ENCODE peak calls at places on chromosomes 12 and 14, in ten cellular contexts. M, F, X, U, W, D, P, B, Z and E are unnamed samples.

GRCh38 chr12:94227066-94227465 is 78.7 kb downstream of the PLXNC1 start:
- DNase-seq in M (no peak), F (no peak), X (no peak), U (no peak), W (no peak), D (no peak), P (no peak), B (peak; percentile 80), Z (no peak), E (no peak)

GRCh38 chr12:72207756-72208155 is 64.4 kb upstream of the TRHDE start:
- DNase-seq in M (no peak), F (no peak), X (no peak), U (no peak), W (no peak), D (no peak), P (no peak), B (no peak), Z (no peak), E (no peak)

GRCh38 chr14:63853831-63854293 is 1.1 kb downstream of the SYNE2 start:
- DNase-seq in M (peak; percentile 74), F (peak; percentile 66), X (peak; percentile 61), U (peak; percentile 83), W (peak; percentile 79), D (peak; percentile 26), P (peak; percentile 62), B (no peak), Z (peak; percentile 65), E (no peak)

GRCh38 chr14:64841121-64841611 is 38.5 kb downstream of the SPTB start:
- DNase-seq in M (peak; percentile 58), F (no peak), X (no peak), U (no peak), W (no peak), D (no peak), P (peak; percentile 45), B (no peak), Z (peak; percentile 84), E (peak; percentile 39)

GRCh38 chr12:22731231-22731630 is 106.3 kb downstream of the ETNK1 start:
- DNase-seq in M (peak; percentile 13), F (no peak), X (no peak), U (no peak), W (no peak), D (no peak), P (no peak), B (no peak), Z (no peak), E (no peak)

GRCh38 chr14:63388766-63389431 is 70.2 kb upstream of the GPHB5 start:
- DNase-seq in M (peak; percentile 76), F (peak; percentile 69), X (peak; percentile 60), U (peak; percentile 30), W (peak; percentile 75), D (peak; percentile 53), P (peak; percentile 67), B (no peak), Z (peak; percentile 72), E (peak; percentile 31)

GRCh38 chr12:117686911-117687377 is 281.8 kb downstream of the KSR2 start:
- DNase-seq in M (peak; percentile 91), F (peak; percentile 18), X (peak; percentile 70), U (peak; percentile 22), W (no peak), D (no peak), P (no peak), B (no peak), Z (peak; percentile 74), E (no peak)

GRCh38 chr12:44296624-44297197 is 460.8 kb downstream of the TMEM117 start:
- DNase-seq in M (no peak), F (no peak), X (no peak), U (no peak), W (no peak), D (no peak), P (no peak), B (no peak), Z (no peak), E (no peak)

GRCh38 chr12:67802723-67803122 is 154.2 kb downstream of the DYRK2 start:
- DNase-seq in M (no peak), F (no peak), X (no peak), U (no peak), W (no peak), D (no peak), P (no peak), B (no peak), Z (no peak), E (no peak)

GRCh38 chr12:101945361-101946232 is 68.2 kb downstream of the DRAM1 start:
- DNase-seq in M (peak; percentile 55), F (no peak), X (no peak), U (peak; percentile 63), W (no peak), D (no peak), P (no peak), B (no peak), Z (no peak), E (no peak)

GRCh38 chr14:64722842-64723447 is 18.7 kb downstream of the PLEKHG3 start:
- DNase-seq in M (no peak), F (no peak), X (no peak), U (no peak), W (no peak), D (no peak), P (no peak), B (no peak), Z (peak; percentile 36), E (no peak)

GRCh38 chr14:102911991-102912761 is 10.3 kb upstream of the AMN start:
- DNase-seq in M (no peak), F (no peak), X (no peak), U (no peak), W (no peak), D (no peak), P (no peak), B (no peak), Z (peak; percentile 38), E (no peak)

GRCh38 chr14:74917646-74918081 is 5.4 kb downstream of the RPS6KL1 start:
- DNase-seq in M (no peak), F (no peak), X (peak; percentile 74), U (peak; percentile 77), W (peak; percentile 87), D (peak; percentile 80), P (no peak), B (no peak), Z (peak; percentile 89), E (no peak)

GRCh38 chr14:54435500-54435981 is 5.6 kb downstream of the CNIH1 start:
- DNase-seq in M (peak; percentile 81), F (no peak), X (no peak), U (no peak), W (no peak), D (no peak), P (no peak), B (no peak), Z (no peak), E (no peak)

GRCh38 chr12:104669057-104669770 is 212.5 kb downstream of the CHST11 start:
- DNase-seq in M (no peak), F (peak; percentile 71), X (no peak), U (peak; percentile 63), W (peak; percentile 83), D (peak; percentile 77), P (peak; percentile 62), B (no peak), Z (no peak), E (no peak)

GRCh38 chr14:97120204-97121120 is 323.3 kb downstream of the VRK1 start:
- DNase-seq in M (no peak), F (no peak), X (no peak), U (no peak), W (no peak), D (no peak), P (no peak), B (no peak), Z (no peak), E (no peak)

GRCh38 chr14:73785834-73786631 is 65.6 kb upstream of the PTGR2 start:
- DNase-seq in M (peak; percentile 96), F (peak; percentile 69), X (peak; percentile 88), U (peak; percentile 81), W (peak; percentile 83), D (peak; percentile 70), P (peak; percentile 60), B (peak; percentile 96), Z (peak; percentile 91), E (no peak)

GRCh38 chr14:51783765-51784164 is 76.6 kb upstream of the GNG2 start:
- DNase-seq in M (peak; percentile 84), F (no peak), X (no peak), U (no peak), W (no peak), D (no peak), P (no peak), B (no peak), Z (no peak), E (no peak)
- H3K4me1 ChIP-seq in M (peaks cover 19% of the 10 kb centered on the region), F (no peaks in the 10 kb centered on the region), X (peaks cover 6% of the 10 kb centered on the region), U (peaks cover 3% of the 10 kb centered on the region), W (no peaks in the 10 kb centered on the region), D (peaks cover 3% of the 10 kb centered on the region), P (no peaks in the 10 kb centered on the region), B (peaks cover 8% of the 10 kb centered on the region), Z (no peaks in the 10 kb centered on the region), E (no peaks in the 10 kb centered on the region)

DNA sequence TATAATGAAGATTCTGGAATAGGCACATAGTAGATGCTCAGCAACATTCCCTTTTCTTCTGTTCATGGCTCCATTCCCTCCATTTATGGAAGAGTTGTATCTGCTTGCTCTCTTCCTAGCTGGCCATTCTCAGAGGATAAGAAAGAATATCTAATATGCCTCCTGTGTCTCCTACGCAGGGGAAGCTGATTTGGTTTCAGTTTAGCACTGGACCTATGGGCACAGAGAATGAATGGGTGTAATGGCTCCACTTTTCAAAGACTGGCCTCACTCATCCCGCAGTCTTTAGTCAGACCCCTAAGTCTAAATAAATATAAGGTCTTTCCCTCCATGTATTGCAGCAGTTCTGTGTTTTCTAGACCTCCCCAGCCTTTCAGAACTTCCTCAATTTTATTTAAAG is 2.0 kb downstream of the PKP2 start:
- DNase-seq in M (no peak), F (no peak), X (no peak), U (no peak), W (no peak), D (no peak), P (peak; percentile 45), B (no peak), Z (no peak), E (no peak)
- H3K4me1 ChIP-seq in M (no peaks in the 10 kb centered on the region), F (no peaks in the 10 kb centered on the region), X (peaks cover 17% of the 10 kb centered on the region), U (no peaks in the 10 kb centered on the region), W (peaks cover 13% of the 10 kb centered on the region), D (peaks cover 18% of the 10 kb centered on the region), P (peaks cover 35% of the 10 kb centered on the region), B (peaks cover 14% of the 10 kb centered on the region), Z (no peaks in the 10 kb centered on the region), E (no peaks in the 10 kb centered on the region)

GRCh38 chr12:57158186-57158585 is 10.8 kb upstream of the LRP1-AS start:
- DNase-seq in M (no peak), F (no peak), X (no peak), U (no peak), W (no peak), D (no peak), P (no peak), B (no peak), Z (no peak), E (no peak)
- H3K4me1 ChIP-seq in M (peaks cover 8% of the 10 kb centered on the region), F (peaks cover 27% of the 10 kb centered on the region), X (peaks cover 39% of the 10 kb centered on the region), U (no peaks in the 10 kb centered on the region), W (peaks cover 15% of the 10 kb centered on the region), D (peaks cover 29% of the 10 kb centered on the region), P (no peaks in the 10 kb centered on the region), B (peaks cover 44% of the 10 kb centered on the region), Z (no peaks in the 10 kb centered on the region), E (no peaks in the 10 kb centered on the region)

GRCh38 chr14:93959239-93960107 is 16.9 kb downstream of the ASB2 start:
- DNase-seq in M (peak; percentile 95), F (peak; percentile 39), X (no peak), U (no peak), W (no peak), D (no peak), P (peak; percentile 47), B (no peak), Z (peak; percentile 93), E (no peak)
- H3K4me1 ChIP-seq in M (peaks cover 13% of the 10 kb centered on the region), F (no peaks in the 10 kb centered on the region), X (peaks cover 53% of the 10 kb centered on the region), U (no peaks in the 10 kb centered on the region), W (no peaks in the 10 kb centered on the region), D (peaks cover 96% of the 10 kb centered on the region), P (peaks cover 51% of the 10 kb centered on the region), B (peaks cover 80% of the 10 kb centered on the region), Z (peaks cover 89% of the 10 kb centered on the region), E (peaks cover 4% of the 10 kb centered on the region)